ENCODE peak calls at places on chromosomes 2 and 18, in six cellular contexts. V is HepG2, X is GM12878, F is A549, C is K562, Z is endothelial cell of umbilical vein. Q is an unnamed sample.

GRCh38 chr18:48954837-48955527 is 4.2 kb upstream of the SMAD7 start:
- DNase-seq in C (no peak), X (no peak), F (no peak), Z (no peak), V (no peak), Q (no peak)

GRCh38 chr2:141923657-141924056 is 207.2 kb downstream of the LRP1B start:
- DNase-seq in F (no peak), X (no peak), V (no peak), C (no peak), Z (no peak), Q (no peak)

GRCh38 chr2:215188078-215188477 is 49.7 kb upstream of the ABCA12 start:
- DNase-seq in Z (peak), V (no peak), X (no peak), C (no peak), F (no peak), Q (peak)

GRCh38 chr2:206805922-206806607 is 40.7 kb downstream of the FASTKD2 start:
- DNase-seq in Z (peak), V (no peak), X (no peak), F (no peak), C (no peak), Q (no peak)

GRCh38 chr2:48183991-48184390 is 277.7 kb upstream of the FBXO11 start:
- DNase-seq in F (no peak), V (no peak), X (no peak), C (no peak), Z (no peak), Q (no peak)

GRCh38 chr2:20454036-20454981 is 7.4 kb downstream of the RHOB start:
- DNase-seq in Z (no peak), F (no peak), X (no peak), V (no peak), C (no peak), Q (no peak)

GRCh38 chr2:174051741-174052638 is 86.8 kb upstream of the SP3 start:
- DNase-seq in X (no peak), F (peak), V (peak), Z (no peak), C (peak), Q (no peak)

GRCh38 chr2:174683392-174683759 is 80.9 kb downstream of the CHRNA1 start:
- DNase-seq in V (no peak), C (no peak), F (peak), X (no peak), Z (peak), Q (peak)

GRCh38 chr2:126736133-126736874 is 80.3 kb downstream of the GYPC start:
- DNase-seq in F (no peak), V (no peak), Z (no peak), X (no peak), C (no peak), Q (peak)

GRCh38 chr18:63427566-63427965 is 5.3 kb upstream of the VPS4B start:
- DNase-seq in Z (no peak), V (no peak), X (no peak), F (no peak), C (peak), Q (no peak)

GRCh38 chr2:134218928-134219707 is 34.8 kb upstream of the MGAT5 start:
- DNase-seq in F (no peak), C (no peak), Z (no peak), V (no peak), X (no peak), Q (peak)

GRCh38 chr2:225740086-225740485 is 340.6 kb downstream of the NYAP2 start:
- DNase-seq in X (no peak), C (no peak), Z (peak), F (no peak), V (no peak), Q (no peak)

GRCh38 chr2:24919100-24919976 is 699 bp downstream of the ADCY3 start:
- DNase-seq in V (no peak), C (peak), X (no peak), F (peak), Z (no peak), Q (peak)

GRCh38 chr2:186345745-186346144 is 140.3 kb upstream of the ZC3H15 start:
- DNase-seq in C (no peak), X (no peak), Z (no peak), V (no peak), F (no peak), Q (no peak)

GRCh38 chr2:46488389-46488788 is 9.0 kb downstream of the TMEM247 start:
- DNase-seq in C (no peak), X (no peak), F (no peak), V (no peak), Z (no peak), Q (no peak)

GRCh38 chr2:101843048-101843447 is 145.5 kb downstream of the MAP4K4 start:
- DNase-seq in V (no peak), F (no peak), Z (peak), X (no peak), C (no peak), Q (no peak)

GRCh38 chr2:48510329-48510728 is 19.6 kb upstream of the STON1 start:
- DNase-seq in X (no peak), C (no peak), Z (peak), F (no peak), V (no peak), Q (no peak)

GRCh38 chr2:1557467-1557820 is 144.2 kb downstream of the TPO start:
- DNase-seq in F (no peak), V (no peak), X (no peak), Z (no peak), C (no peak), Q (no peak)

GRCh38 chr18:75869197-75869596 is 441.7 kb upstream of the SMIM21 start:
- DNase-seq in F (no peak), C (no peak), V (no peak), X (no peak), Z (no peak), Q (no peak)
- TF ChIP-seq MYC in F (no peak), C (no peak), V (no peak), X (no peak), Z (no peak), Q (no peak)

GRCh38 chr18:22682720-22683119 is 250.4 kb upstream of the RBBP8 start:
- DNase-seq in X (no peak), F (no peak), C (no peak), V (no peak), Z (no peak), Q (no peak)

GRCh38 chr18:22684268-22684667 is 248.9 kb upstream of the RBBP8 start:
- DNase-seq in X (no peak), Z (no peak), C (no peak), F (no peak), V (no peak), Q (no peak)

GRCh38 chr18:22683196-22683676 is 249.9 kb upstream of the RBBP8 start:
- DNase-seq in Z (peak), X (no peak), C (no peak), V (peak), F (peak), Q (no peak)

GRCh38 chr18:22681912-22682311 is 251.2 kb upstream of the RBBP8 start:
- DNase-seq in C (no peak), F (no peak), V (no peak), Z (no peak), X (no peak), Q (no peak)

GRCh38 chr18:22683786-22684185 is 249.3 kb upstream of the RBBP8 start:
- DNase-seq in Z (no peak), V (no peak), X (no peak), C (no peak), F (no peak), Q (no peak)
- H3K4me3 ChIP-seq in Z (no peak), V (no peak), X (no peak), C (no peak), F (no peak), Q (no peak)

DNA sequence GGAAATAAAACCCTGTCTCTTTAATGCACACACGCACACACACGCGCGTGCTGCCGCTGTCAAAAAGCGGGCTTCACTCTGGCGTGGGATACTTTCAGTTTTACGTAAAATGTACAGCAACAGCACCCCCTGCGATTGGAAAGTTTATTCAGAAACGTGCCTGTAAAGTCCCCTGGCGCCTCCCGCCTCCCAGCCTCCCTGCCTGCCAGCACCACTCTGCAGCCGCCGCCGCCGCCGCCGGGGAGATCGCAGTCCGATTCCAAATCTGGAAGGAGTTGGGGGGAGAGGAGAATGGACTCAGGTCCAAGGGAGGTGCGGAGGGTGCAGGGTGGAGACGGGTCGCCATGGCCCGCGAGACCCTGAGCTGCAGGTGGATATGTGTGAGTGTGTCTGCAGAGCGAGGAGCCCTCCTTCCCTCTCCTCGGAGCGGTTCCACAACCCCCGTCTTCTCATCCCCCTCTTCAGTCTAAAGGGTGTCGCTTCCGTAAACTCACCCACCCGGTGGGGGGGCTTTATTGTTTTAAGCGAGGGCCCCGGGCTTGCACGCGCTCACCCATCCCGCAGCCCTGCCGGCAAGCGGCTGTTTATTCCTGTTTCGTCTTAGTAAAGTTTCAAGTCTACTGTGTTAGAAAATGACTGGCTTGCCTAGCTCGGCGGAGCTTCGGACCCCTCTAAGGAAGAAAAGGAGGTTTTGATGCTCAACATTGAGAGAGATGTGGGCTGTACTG is 1.8 kb upstream of the BCL11A start:
- DNase-seq in C (peak), F (peak), Z (peak), X (no peak), V (peak), Q (peak)
- TF ChIP-seq CTCF in C (no peak), F (peak), Z (peak), X (peak), V (peak), Q (peak)

DNA sequence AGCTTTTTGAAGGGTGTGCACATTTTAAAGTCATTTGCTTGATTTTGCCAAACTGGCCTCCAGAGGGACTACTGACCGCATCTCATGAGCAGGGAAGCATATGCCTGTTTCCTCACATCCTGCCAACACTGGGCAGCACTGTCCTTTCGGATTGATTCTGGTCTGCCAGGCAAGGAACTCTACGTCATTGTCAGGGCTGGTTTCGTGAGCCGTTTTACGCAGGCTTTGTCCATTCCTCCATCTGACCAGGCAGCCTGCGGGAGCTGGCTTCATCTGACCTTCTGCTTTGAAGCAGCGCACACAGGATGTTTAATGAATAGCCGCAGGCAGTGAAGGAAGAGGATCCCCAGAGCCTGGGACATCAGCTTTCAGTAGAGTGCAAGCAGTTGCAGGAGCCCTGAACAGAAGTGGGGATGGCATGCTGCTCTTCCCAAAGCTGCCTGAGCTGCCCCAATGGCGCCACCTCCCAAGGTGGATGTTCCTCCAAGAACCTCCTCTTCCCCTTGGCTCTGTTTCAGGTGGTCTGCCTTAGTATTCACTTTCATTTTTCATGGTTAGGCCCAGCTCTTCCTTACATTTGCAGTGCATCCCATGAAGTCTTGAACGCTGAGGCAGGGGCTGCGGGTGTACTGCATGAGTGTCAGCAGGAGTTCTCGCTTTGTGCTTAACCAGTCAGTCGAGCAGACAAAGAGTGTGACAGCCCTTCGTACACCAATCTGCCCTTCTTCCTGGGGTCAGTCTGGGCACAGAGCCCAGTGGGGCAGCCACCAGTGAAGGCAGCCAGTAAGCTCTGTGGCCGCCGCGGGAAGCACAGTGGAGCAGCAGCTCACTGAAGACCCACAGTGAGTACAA is 46.5 kb upstream of the SEMA4C start:
- DNase-seq in X (no peak), C (no peak), F (no peak), Z (no peak), V (no peak), Q (no peak)
- TF ChIP-seq MYC in X (no peak), C (no peak), F (no peak), Z (no peak), V (no peak), Q (no peak)

Q was measured in NB4.